ENCODE peak calls at places on chromosomes 1 and 21, in ten cellular contexts. S is progenitor cell of endocrine pancreas, H is esophagus squamous epithelium, W is cardiac muscle cell, G is lung, P is transverse colon, C is heart left ventricle, B is IMR-90, M is AG09319, K is A549. J is an unnamed sample.

GRCh38 chr1:245365621-245366020 is 210.8 kb downstream of the KIF26B start:
- DNase-seq in K (no peak), G (no peak), C (no peak), M (no peak), W (peak; percentile 51), S (no peak), H (no peak), B (no peak), P (no peak), J (no peak)

GRCh38 chr1:171434717-171435346 is 50.5 kb upstream of the PRRC2C start:
- DNase-seq in M (peak; percentile 16), B (peak; percentile 84), S (no peak), H (no peak), P (no peak), W (no peak), G (no peak), K (peak; percentile 10), C (no peak), J (no peak)

GRCh38 chr1:12080773-12081556 is 17.9 kb downstream of the TNFRSF8 start:
- DNase-seq in K (no peak), P (no peak), C (no peak), W (no peak), M (no peak), S (no peak), H (no peak), B (no peak), G (no peak), J (no peak)

GRCh38 chr1:18922848-18923475 is 20.6 kb upstream of the ALDH4A1 start:
- DNase-seq in W (no peak), P (no peak), H (no peak), G (no peak), C (no peak), K (no peak), M (no peak), B (no peak), S (no peak), J (no peak)

GRCh38 chr1:72241397-72241796 is 40.9 kb downstream of the NEGR1 start:
- DNase-seq in G (no peak), B (peak; percentile 11), M (no peak), W (no peak), P (no peak), C (no peak), K (no peak), S (no peak), H (no peak), J (no peak)

GRCh38 chr1:211625040-211625439 is 46.1 kb upstream of the SLC30A1 start:
- DNase-seq in H (no peak), W (no peak), K (no peak), G (no peak), B (peak; percentile 51), C (peak; percentile 52), M (no peak), P (peak; percentile 49), S (no peak), J (no peak)

GRCh38 chr1:236727521-236727920 is 41.2 kb downstream of the ACTN2 start:
- DNase-seq in S (no peak), P (no peak), G (no peak), M (no peak), K (no peak), H (no peak), C (no peak), B (no peak), W (no peak), J (no peak)

GRCh38 chr1:8571200-8571984 is 246.0 kb downstream of the RERE start:
- DNase-seq in P (no peak), H (no peak), S (peak; percentile 22), C (no peak), M (no peak), W (peak; percentile 45), B (peak; percentile 69), K (no peak), G (no peak), J (peak; percentile 10)

GRCh38 chr1:66436378-66437135 is 97.4 kb upstream of the SGIP1 start:
- DNase-seq in P (no peak), C (no peak), M (peak; percentile 85), B (peak; percentile 80), K (peak; percentile 5), G (no peak), W (no peak), H (no peak), S (no peak), J (no peak)

GRCh38 chr1:29541641-29542040 is 305.3 kb downstream of the PTPRU start:
- DNase-seq in H (no peak), P (no peak), K (no peak), W (no peak), S (no peak), G (no peak), B (no peak), C (no peak), M (no peak), J (no peak)

GRCh38 chr1:22969224-22969829 is 3.3 kb downstream of the LACTBL1 start:
- DNase-seq in M (peak; percentile 25), S (no peak), H (no peak), G (no peak), P (peak; percentile 38), B (peak; percentile 90), C (no peak), K (no peak), W (peak; percentile 36), J (no peak)

GRCh38 chr1:244280859-244281258 is 170.8 kb downstream of the ADSS2 start:
- DNase-seq in P (no peak), H (no peak), S (no peak), W (no peak), K (peak; percentile 35), G (no peak), C (no peak), B (peak; percentile 83), M (peak; percentile 44), J (no peak)

GRCh38 chr1:15290382-15290781 is 43.4 kb downstream of the FHAD1 start:
- DNase-seq in G (no peak), S (no peak), W (no peak), C (no peak), M (no peak), B (peak; percentile 98), P (no peak), H (no peak), K (no peak), J (no peak)

GRCh38 chr1:9589144-9589718 is 520 bp downstream of the TMEM201 start:
- DNase-seq in M (no peak), P (peak; percentile 46), W (peak; percentile 58), K (no peak), B (peak; percentile 23), C (no peak), S (no peak), G (peak; percentile 28), H (no peak), J (no peak)

DNA sequence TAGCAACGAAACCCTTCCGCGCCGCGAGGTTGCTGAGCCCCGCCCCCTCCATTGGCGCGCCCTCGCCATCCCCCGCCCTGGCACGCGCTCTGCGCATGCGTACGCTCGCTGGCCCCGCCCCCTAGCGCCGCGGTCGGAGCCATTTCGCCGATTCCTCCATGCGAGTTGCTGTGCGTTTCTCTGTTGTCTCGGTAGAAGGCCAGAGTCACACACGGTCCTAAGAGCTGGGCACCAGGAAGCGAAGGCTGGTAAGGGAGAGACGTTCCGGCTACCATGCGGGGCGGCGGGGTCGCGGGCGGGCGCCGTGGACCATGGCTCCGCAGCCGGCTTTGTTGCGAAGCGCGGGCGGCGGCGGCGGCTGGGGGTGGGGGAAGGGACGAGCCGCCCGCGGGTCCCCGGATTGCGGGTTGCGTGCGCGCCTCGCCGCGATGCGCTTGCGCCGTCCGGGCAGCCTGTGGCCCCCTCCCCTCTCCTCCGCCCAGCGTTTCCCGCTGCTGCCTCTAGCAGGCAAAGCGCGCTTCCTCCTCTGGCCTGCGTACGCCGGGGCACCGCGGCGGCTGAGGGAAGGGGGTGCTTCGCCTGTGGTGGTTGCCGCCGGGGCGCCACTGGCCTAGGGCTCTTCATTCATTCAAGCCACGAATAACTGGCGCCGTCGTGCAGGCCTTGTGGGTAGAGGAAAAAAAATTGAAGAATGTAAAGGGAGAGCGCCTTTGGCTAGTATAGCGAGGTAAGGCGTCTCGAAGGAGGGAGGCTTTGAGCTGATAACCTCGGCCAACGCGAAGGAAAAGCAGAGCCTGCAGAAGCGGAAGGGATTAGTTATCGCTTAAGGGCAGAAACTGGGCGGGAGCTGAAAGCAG is at the start of gene DHX9:
- DNase-seq in H (peak; percentile 56), M (peak; percentile 65), G (peak; percentile 93), C (peak; percentile 96), S (peak; percentile 92), B (peak; percentile 85), P (peak; percentile 96), W (peak; percentile 95), K (peak; percentile 85), J (peak; percentile 97)
- TF ChIP-seq CTCF in H (no peak), M (no peak), G (peak; percentile 5), C (peak; percentile 31), S (peak; percentile 34), B (peak; percentile 26), P (peak; percentile 23), W (peak; percentile 8), K (no peak), J (no peak)

DNA sequence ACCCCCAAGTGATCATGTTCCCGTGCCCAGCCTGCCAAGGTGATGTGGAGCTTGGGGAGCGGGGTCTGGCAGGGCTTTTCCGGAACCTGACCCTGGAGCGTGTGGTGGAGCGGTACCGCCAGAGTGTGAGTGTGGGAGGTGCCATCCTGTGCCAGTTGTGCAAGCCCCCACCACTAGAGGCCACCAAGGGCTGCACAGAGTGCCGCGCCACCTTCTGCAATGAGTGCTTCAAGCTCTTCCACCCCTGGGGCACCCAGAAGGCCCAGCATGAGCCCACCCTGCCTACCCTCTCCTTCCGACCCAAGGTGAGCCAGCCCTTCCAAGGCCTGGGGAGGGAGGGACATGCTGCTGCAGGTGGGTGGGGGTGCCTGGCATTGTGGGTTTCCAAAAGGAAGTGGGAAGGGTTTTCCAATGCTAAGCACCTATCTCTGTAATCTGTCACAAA is 2.3 kb downstream of the TRIM46 start:
- DNase-seq in W (no peak), G (no peak), B (no peak), P (peak; percentile 16), K (no peak), S (no peak), C (peak; percentile 17), H (no peak), M (no peak), J (no peak)
- TF ChIP-seq CTCF in W (no peak), G (no peak), B (no peak), P (no peak), K (no peak), S (no peak), C (no peak), H (no peak), M (no peak), J (no peak)

DNA sequence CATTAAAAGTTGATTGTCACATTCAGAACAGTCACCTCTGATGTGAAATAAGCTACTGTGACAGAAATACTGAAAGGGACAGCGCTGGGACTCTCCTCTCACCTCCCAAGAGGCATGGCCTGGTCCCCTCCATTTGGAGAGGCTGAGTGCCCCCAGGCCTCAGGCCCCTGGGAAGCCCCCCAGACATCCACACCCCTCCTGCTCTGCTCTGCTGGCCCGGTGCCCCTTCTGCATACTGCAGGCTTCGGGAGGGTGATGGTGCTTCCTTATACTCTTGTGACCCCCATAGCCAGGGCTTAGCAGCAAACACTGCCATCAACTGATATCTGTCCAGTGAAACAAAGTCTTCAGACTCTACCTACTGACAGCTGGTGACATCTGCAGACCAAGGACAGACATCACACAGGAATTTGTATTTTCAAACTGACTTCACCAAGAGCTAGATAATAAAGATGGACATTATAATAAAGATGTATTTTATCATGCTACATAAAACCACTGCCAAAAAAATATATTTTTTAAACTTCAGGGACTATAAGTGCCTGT is 36.9 kb downstream of the C2CD2 start:
- DNase-seq in H (no peak), S (no peak), B (no peak), K (no peak), P (no peak), G (no peak), W (no peak), C (no peak), M (no peak), J (no peak)
- TF ChIP-seq CTCF in H (no peak), S (no peak), B (no peak), K (no peak), P (no peak), G (no peak), W (no peak), C (no peak), M (no peak), J (no peak)

GRCh38 chr1:41021526-41022308 is at the start of gene SLFNL1:
- DNase-seq in B (peak; percentile 37), K (no peak), P (no peak), H (no peak), W (peak; percentile 26), C (peak; percentile 57), G (no peak), S (no peak), M (no peak), J (no peak)
- TF ChIP-seq CTCF in B (peak; percentile 23), K (no peak), P (no peak), H (no peak), W (peak; percentile 40), C (no peak), G (no peak), S (no peak), M (no peak), J (no peak)

J was measured in endothelial cell.